ENCODE peak calls at places on chromosome 12, in seven cellular contexts. I, B, O, L, M, C and X are unnamed samples.

GRCh38 chr12:4172999-4173398 is 100.6 kb upstream of the CCND2 start:
- DNase-seq in I (no peak), B (no peak), O (no peak), L (no peak), M (no peak), C (no peak), X (no peak)

GRCh38 chr12:41264281-41264680 is 76.2 kb downstream of the PDZRN4 start:
- DNase-seq in I (no peak), B (no peak), O (no peak), L (peak), M (no peak), C (no peak), X (no peak)

GRCh38 chr12:43428088-43428600 is 123.9 kb downstream of the ADAMTS20 start:
- DNase-seq in I (no peak), B (no peak), O (no peak), L (no peak), M (no peak), C (no peak), X (no peak)

GRCh38 chr12:100267603-100268281 is 765 bp downstream of the SCYL2 start:
- DNase-seq in I (peak), B (peak), O (no peak), L (peak), M (no peak), C (no peak), X (peak)

GRCh38 chr12:52812749-52813148 is 1.2 kb downstream of the KRT4 start:
- DNase-seq in I (no peak), B (no peak), O (no peak), L (no peak), M (no peak), C (no peak), X (no peak)

GRCh38 chr12:104462931-104463339 is 6.2 kb downstream of the CHST11 start:
- DNase-seq in I (peak), B (no peak), O (no peak), L (peak), M (no peak), C (no peak), X (no peak)

GRCh38 chr12:113980537-113981337 is 14.6 kb upstream of the RBM19 start:
- DNase-seq in I (no peak), B (peak), O (no peak), L (peak), M (peak), C (peak), X (no peak)

GRCh38 chr12:51218607-51219161 is 822 bp upstream of the POU6F1 start:
- DNase-seq in I (no peak), B (peak), O (no peak), L (no peak), M (no peak), C (no peak), X (no peak)

GRCh38 chr12:19572920-19573558 is 133.7 kb downstream of the AEBP2 start:
- DNase-seq in I (no peak), B (peak), O (no peak), L (peak), M (no peak), C (no peak), X (no peak)

GRCh38 chr12:79555006-79555925 is 135.5 kb downstream of the PAWR start:
- DNase-seq in I (no peak), B (no peak), O (no peak), L (peak), M (no peak), C (peak), X (no peak)

GRCh38 chr12:78249578-78249977 is 418.9 kb downstream of the NAV3 start:
- DNase-seq in I (no peak), B (no peak), O (no peak), L (no peak), M (no peak), C (no peak), X (no peak)

GRCh38 chr12:54631988-54632728 is 2.5 kb downstream of the LACRT start:
- DNase-seq in I (no peak), B (no peak), O (no peak), L (no peak), M (no peak), C (no peak), X (no peak)

GRCh38 chr12:113693693-113694092 is 222.0 kb upstream of the LHX5 start:
- DNase-seq in I (no peak), B (no peak), O (no peak), L (no peak), M (no peak), C (no peak), X (no peak)

GRCh38 chr12:121678721-121679300 is 9.4 kb upstream of the MORN3 start:
- DNase-seq in I (no peak), B (no peak), O (no peak), L (no peak), M (no peak), C (no peak), X (no peak)

GRCh38 chr12:132117558-132117875 is 26.6 kb downstream of the DDX51 start:
- DNase-seq in I (no peak), B (no peak), O (no peak), L (no peak), M (no peak), C (no peak), X (no peak)

GRCh38 chr12:78407722-78408121 is 456.9 kb upstream of the SYT1 start:
- DNase-seq in I (no peak), B (no peak), O (no peak), L (no peak), M (no peak), C (no peak), X (no peak)

GRCh38 chr12:101829639-101830390 is 944 bp downstream of the GNPTAB start:
- DNase-seq in I (no peak), B (no peak), O (no peak), L (peak), M (no peak), C (no peak), X (no peak)

GRCh38 chr12:89874146-89874545 is 165.5 kb upstream of the ATP2B1 start:
- DNase-seq in I (no peak), B (no peak), O (no peak), L (no peak), M (no peak), C (no peak), X (no peak)

GRCh38 chr12:75692883-75693282 is 181.5 kb upstream of the KRR1 start:
- DNase-seq in I (no peak), B (no peak), O (no peak), L (no peak), M (no peak), C (no peak), X (no peak)

GRCh38 chr12:56836800-56837663 is 73.9 kb downstream of the HSD17B6 start:
- DNase-seq in I (peak), B (peak), O (no peak), L (peak), M (no peak), C (no peak), X (no peak)

GRCh38 chr12:51823875-51824565 is 24.5 kb downstream of the FIGNL2 start:
- DNase-seq in I (no peak), B (peak), O (no peak), L (peak), M (no peak), C (peak), X (no peak)

GRCh38 chr12:32070370-32070769 is 36.3 kb upstream of the BICD1 start:
- DNase-seq in I (no peak), B (no peak), O (no peak), L (no peak), M (no peak), C (no peak), X (no peak)

GRCh38 chr12:122022393-122023338 is 982 bp downstream of the BCL7A start:
- DNase-seq in I (peak), B (peak), O (no peak), L (no peak), M (no peak), C (peak), X (no peak)

GRCh38 chr12:27142102-27142721 is 59.8 kb upstream of the C12orf71 start:
- DNase-seq in I (no peak), B (peak), O (no peak), L (peak), M (peak), C (peak), X (peak)

GRCh38 chr12:128783129-128783574 is 40.6 kb downstream of the SLC15A4 start:
- DNase-seq in I (no peak), B (peak), O (no peak), L (no peak), M (no peak), C (no peak), X (no peak)

GRCh38 chr12:68229956-68230355 is 4.3 kb upstream of the IL26 start:
- DNase-seq in I (no peak), B (no peak), O (no peak), L (no peak), M (no peak), C (no peak), X (no peak)